ENCODE peak calls at places on chromosome 13, in four cellular contexts. V is OCI-LY7; B is HEK293T; P is stimulated activated naive B cell treated with anti-CD40 and anti-IgM and Interleukin-4, amounts not matched to agents 10 μg/mL and 1 μg/mL and 100 μg/mL, for 72 hours. E is an unnamed sample.

GRCh38 chr13:69565334-69565733 is 542.3 kb upstream of the ATXN8OS start:
- DNase-seq in V (peak; percentile 20), B (peak; percentile 90), P (no peak), E (peak; percentile 28)

GRCh38 chr13:94305463-94305862 is 174.0 kb downstream of the DCT start:
- DNase-seq in B (no peak), P (no peak), V (no peak), E (no peak)

GRCh38 chr13:110183925-110184324 is 123.0 kb downstream of the COL4A1 start:
- DNase-seq in B (no peak), V (no peak), P (no peak), E (peak; percentile 63)

GRCh38 chr13:107441279-107441678 is 774.1 kb downstream of the LIG4 start:
- DNase-seq in V (no peak), P (no peak), B (no peak), E (no peak)

GRCh38 chr13:84524586-84524985 is 642.3 kb upstream of the SLITRK1 start:
- DNase-seq in B (no peak), P (no peak), V (no peak), E (no peak)

GRCh38 chr13:79880820-79881219 is 399.9 kb downstream of the NDFIP2 start:
- DNase-seq in V (no peak), P (no peak), B (no peak), E (no peak)

GRCh38 chr13:80716610-80717081 is 375.7 kb upstream of the SPRY2 start:
- DNase-seq in P (no peak), V (no peak), B (peak; percentile 26), E (peak; percentile 5)

GRCh38 chr13:51997641-51998330 is 13.5 kb downstream of the ATP7B start:
- DNase-seq in P (no peak), B (peak; percentile 51), V (no peak), E (no peak)

GRCh38 chr13:74715718-74716117 is 581.5 kb upstream of the KLF12 start:
- DNase-seq in V (no peak), B (no peak), P (no peak), E (no peak)

GRCh38 chr13:27461940-27462584 is 11.7 kb upstream of the MTIF3 start:
- DNase-seq in P (no peak), V (peak; percentile 31), B (no peak), E (no peak)

GRCh38 chr13:91203430-91203829 is 144.1 kb upstream of the MIR17HG start:
- DNase-seq in V (no peak), B (no peak), P (no peak), E (no peak)

GRCh38 chr13:94123543-94123942 is 355.9 kb downstream of the DCT start:
- DNase-seq in V (no peak), B (no peak), P (no peak), E (no peak)

GRCh38 chr13:29137995-29138394 is 317.9 kb downstream of the MTUS2 start:
- DNase-seq in B (no peak), P (no peak), V (no peak), E (no peak)

GRCh38 chr13:37481005-37481857 is 117.3 kb downstream of the POSTN start:
- DNase-seq in B (no peak), V (no peak), P (no peak), E (no peak)

GRCh38 chr13:97758317-97758716 is 195.2 kb upstream of the IPO5 start:
- DNase-seq in V (no peak), B (no peak), P (no peak), E (no peak)

GRCh38 chr13:30698488-30699005 is 36.8 kb upstream of the ALOX5AP start:
- DNase-seq in V (no peak), P (no peak), B (no peak), E (no peak)

GRCh38 chr13:60562081-60562764 is 165.2 kb downstream of the TDRD3 start:
- DNase-seq in B (no peak), P (no peak), V (no peak), E (no peak)

GRCh38 chr13:50613356-50613831 is 230.1 kb downstream of the DLEU7 start:
- DNase-seq in B (no peak), P (no peak), V (no peak), E (no peak)

GRCh38 chr13:53150568-53150967 is 122.0 kb downstream of the OLFM4 start:
- DNase-seq in B (no peak), P (no peak), V (no peak), E (no peak)

GRCh38 chr13:27194895-27195764 is 23.5 kb upstream of the USP12 start:
- DNase-seq in P (no peak), V (no peak), B (no peak), E (no peak)

GRCh38 chr13:23323946-23324709 is 109.4 kb downstream of the SACS start:
- DNase-seq in P (no peak), B (no peak), V (no peak), E (no peak)

GRCh38 chr13:75088915-75089314 is 393.1 kb downstream of the TBC1D4 start:
- DNase-seq in V (no peak), P (no peak), B (no peak), E (no peak)

GRCh38 chr13:109747524-109747923 is 38.9 kb downstream of the IRS2 start:
- DNase-seq in P (no peak), V (no peak), B (no peak), E (peak; percentile 2)

GRCh38 chr13:57553932-57554331 is 77.6 kb upstream of the PCDH17 start:
- DNase-seq in P (no peak), B (no peak), V (no peak), E (no peak)

GRCh38 chr13:27851481-27851880 is 59.2 kb downstream of the GSX1 start:
- DNase-seq in V (no peak), P (no peak), B (no peak), E (no peak)

GRCh38 chr13:50518791-50519201 is 324.7 kb downstream of the DLEU7 start:
- DNase-seq in P (no peak), V (peak; percentile 0), B (no peak), E (no peak)

GRCh38 chr13:110380359-110381028 is 73.4 kb downstream of the COL4A2 start:
- DNase-seq in B (no peak), V (no peak), P (no peak), E (no peak)

GRCh38 chr13:74278901-74279300 is 144.7 kb upstream of the KLF12 start:
- DNase-seq in B (no peak), V (no peak), P (no peak), E (no peak)

GRCh38 chr13:42137856-42138537 is 89.5 kb downstream of the DGKH start:
- DNase-seq in P (no peak), B (no peak), V (no peak), E (no peak)

GRCh38 chr13:113117335-113117872 is 5.2 kb upstream of the F10 start:
- DNase-seq in V (no peak), B (no peak), P (no peak), E (no peak)

E was measured in Jurkat, Clone E6-1.